ENCODE peak calls at places on chromosomes 11 and 22, in nine cellular contexts. D, Z, Q, O, E, P, G, M and I are unnamed samples.

GRCh38 chr11:7500251-7500650 is 13.5 kb upstream of the PPFIBP2 start:
- DNase-seq in O (no peak), D (no peak), E (no peak), Z (no peak), M (no peak), P (no peak), Q (no peak), G (no peak), I (no peak)

GRCh38 chr22:44931077-44931540 is 78.7 kb downstream of the PHF21B start:
- DNase-seq in M (peak), E (no peak), P (peak), O (no peak), D (no peak), Q (no peak), G (no peak), Z (peak), I (no peak)

GRCh38 chr11:62193954-62194353 is 3.9 kb downstream of the SCGB1D1 start:
- DNase-seq in P (no peak), G (no peak), E (no peak), O (no peak), Q (no peak), Z (no peak), D (no peak), M (no peak), I (no peak)

GRCh38 chr11:23789200-23789853 is 707.5 kb upstream of the LUZP2 start:
- DNase-seq in M (no peak), D (no peak), Q (no peak), E (no peak), G (no peak), P (no peak), Z (no peak), O (no peak), I (no peak)

GRCh38 chr11:77590194-77590591 is 440 bp downstream of the AQP11 start:
- DNase-seq in D (no peak), M (peak), Q (no peak), E (peak), G (peak), O (no peak), Z (peak), P (peak), I (no peak)

GRCh38 chr11:57641426-57641825 is 8.3 kb downstream of the YPEL4 start:
- DNase-seq in D (peak), G (peak), Q (no peak), M (peak), Z (no peak), O (no peak), P (peak), E (no peak), I (peak)

GRCh38 chr11:2089536-2090165 is 49.5 kb downstream of the IGF2 start:
- DNase-seq in M (peak), G (no peak), P (peak), Q (no peak), Z (no peak), D (peak), O (no peak), E (no peak), I (peak)

GRCh38 chr11:68191661-68192579 is 21.2 kb downstream of the KMT5B start:
- DNase-seq in Q (no peak), O (no peak), P (peak), D (no peak), E (no peak), M (no peak), Z (no peak), G (no peak), I (no peak)

GRCh38 chr11:133038850-133039249 is 493.5 kb downstream of the OPCML start:
- DNase-seq in O (no peak), D (no peak), Z (no peak), G (no peak), Q (no peak), P (no peak), E (no peak), M (no peak), I (no peak)

GRCh38 chr11:133834399-133835257 is 10.7 kb downstream of the SPATA19 start:
- DNase-seq in G (no peak), Q (no peak), D (no peak), Z (no peak), M (no peak), O (no peak), E (peak), P (no peak), I (no peak)

GRCh38 chr11:58575377-58576020 is at the start of gene LPXN:
- DNase-seq in O (no peak), G (peak), Z (no peak), E (no peak), Q (peak), M (no peak), P (peak), D (peak), I (no peak)

GRCh38 chr11:112410325-112410724 is 149.7 kb upstream of the PLET1 start:
- DNase-seq in O (no peak), M (no peak), G (no peak), D (no peak), P (no peak), E (no peak), Z (no peak), Q (no peak), I (no peak)

GRCh38 chr11:15885913-15886698 is 470.2 kb downstream of the SOX6 start:
- DNase-seq in D (no peak), Q (no peak), P (no peak), O (no peak), M (no peak), G (no peak), E (no peak), Z (no peak), I (no peak)

GRCh38 chr22:37301144-37301820 is 19.0 kb downstream of the CYTH4 start:
- DNase-seq in Q (no peak), O (no peak), Z (no peak), E (no peak), D (no peak), G (no peak), P (peak), M (peak), I (no peak)
- H3K27ac ChIP-seq in Q (peak), O (peak), Z (no peak), E (no peak), D (no peak), G (no peak), P (no peak), M (no peak), I (peak)

GRCh38 chr11:67118801-67119576 is at the start of gene KDM2A:
- DNase-seq in Z (peak), E (peak), M (peak), Q (peak), G (peak), O (peak), P (peak), D (peak), I (peak)
- TF ChIP-seq CTCF in Z (no peak), E (peak), M (no peak), Q (no peak), G (no peak), O (peak), P (peak), D (no peak), I (no peak)

GRCh38 chr11:34266987-34267386 is 90.8 kb downstream of the ABTB2 start:
- DNase-seq in M (no peak), O (no peak), Z (no peak), G (no peak), D (no peak), E (no peak), Q (no peak), P (no peak), I (no peak)

GRCh38 chr11:34269694-34270245 is 88.0 kb downstream of the ABTB2 start:
- DNase-seq in Z (no peak), D (no peak), O (no peak), Q (no peak), M (no peak), G (no peak), E (no peak), P (no peak), I (no peak)

GRCh38 chr11:34270711-34271110 is 87.1 kb downstream of the ABTB2 start:
- DNase-seq in P (no peak), Q (no peak), M (no peak), G (no peak), D (no peak), O (no peak), E (no peak), Z (no peak), I (no peak)

GRCh38 chr11:34267440-34267839 is 90.4 kb downstream of the ABTB2 start:
- DNase-seq in P (no peak), O (no peak), Q (no peak), E (no peak), G (no peak), M (no peak), D (no peak), Z (no peak), I (no peak)

DNA sequence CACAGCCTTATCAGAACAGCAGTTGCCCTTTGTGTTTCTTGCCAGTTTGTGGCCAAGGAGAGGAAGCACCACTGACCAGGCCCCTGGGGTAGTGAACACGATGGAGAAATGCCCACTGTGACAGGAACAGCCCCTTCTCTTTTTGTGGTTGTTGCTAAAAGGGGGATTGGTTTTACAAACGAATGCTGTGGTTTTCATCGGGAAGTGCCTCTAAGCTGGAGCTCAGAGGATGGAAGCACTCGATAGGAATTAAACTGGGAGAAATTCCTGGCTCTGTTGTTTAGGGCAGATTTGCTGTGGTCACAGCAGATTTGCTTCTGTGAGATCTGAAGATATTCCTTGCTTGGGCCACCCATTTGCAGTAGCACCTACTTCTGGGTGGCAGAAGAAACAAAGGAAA is 88.8 kb downstream of the ABTB2 start:
- DNase-seq in D (no peak), E (no peak), G (no peak), Z (no peak), Q (no peak), P (no peak), O (no peak), M (no peak), I (no peak)
- H3K27ac ChIP-seq in D (no peak), E (no peak), G (no peak), Z (no peak), Q (no peak), P (no peak), O (no peak), M (no peak), I (no peak)

GRCh38 chr11:76379811-76380160 is 1.1 kb downstream of the THAP12 start:
- DNase-seq in E (no peak), M (no peak), Z (no peak), Q (no peak), O (no peak), D (no peak), P (no peak), G (no peak), I (no peak)
- TF ChIP-seq CTCF in E (no peak), M (no peak), Z (no peak), Q (no peak), O (no peak), D (no peak), P (no peak), G (no peak), I (no peak)

GRCh38 chr22:48953830-48954229 is 873.8 kb downstream of the BRD1 start:
- DNase-seq in Z (no peak), O (no peak), M (no peak), D (no peak), E (peak), G (no peak), P (no peak), Q (no peak), I (no peak)

GRCh38 chr22:48950151-48950915 is 877.3 kb downstream of the BRD1 start:
- DNase-seq in Q (no peak), O (no peak), D (no peak), G (no peak), E (peak), M (no peak), Z (no peak), P (no peak), I (no peak)

GRCh38 chr22:48951836-48952235 is 875.8 kb downstream of the BRD1 start:
- DNase-seq in Z (no peak), M (no peak), D (no peak), Q (no peak), O (no peak), G (no peak), P (no peak), E (peak), I (no peak)

GRCh38 chr22:48953103-48953720 is 874.5 kb downstream of the BRD1 start:
- DNase-seq in G (no peak), E (peak), Z (no peak), P (no peak), Q (no peak), D (no peak), M (no peak), O (no peak), I (no peak)

DNA sequence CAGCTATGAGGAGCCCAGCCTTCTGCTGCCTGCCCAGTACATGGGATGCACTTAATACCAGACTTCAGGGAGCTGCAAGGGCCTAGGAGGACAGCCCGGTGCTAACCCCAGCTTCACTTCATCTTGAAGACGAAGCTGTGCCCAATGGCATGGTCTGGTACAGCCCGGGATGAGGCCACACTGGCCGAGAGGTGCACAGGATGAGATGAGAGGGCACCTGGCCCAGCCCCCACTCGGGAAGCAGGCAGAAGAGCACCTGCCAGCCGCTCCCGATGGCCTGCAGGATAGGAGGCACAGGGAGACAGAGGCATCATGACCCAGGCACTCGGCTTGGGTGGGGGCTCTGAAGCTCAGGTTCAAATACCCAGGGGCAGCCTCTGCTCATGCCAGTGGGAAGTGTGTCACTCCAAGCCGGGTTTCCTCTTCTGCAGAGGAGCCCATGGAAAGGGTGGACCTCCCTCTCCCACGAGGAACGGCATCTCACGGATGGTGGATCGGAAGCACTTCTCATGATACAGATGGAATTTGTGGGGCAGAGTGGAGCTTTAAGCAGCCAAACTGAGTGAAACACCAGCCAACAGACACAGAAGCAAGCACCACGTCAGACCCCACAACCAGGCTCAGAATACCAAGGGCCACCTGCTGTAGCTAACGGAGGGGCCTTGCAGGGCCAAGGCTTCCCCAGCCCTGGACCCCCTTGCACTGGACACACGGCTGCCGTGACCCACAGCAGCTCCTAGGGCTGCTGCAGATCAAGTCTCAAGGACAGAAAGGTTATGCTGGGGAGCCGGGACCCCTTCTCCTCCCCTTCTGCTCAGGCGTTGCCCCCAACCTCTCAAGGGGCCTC is 875.2 kb downstream of the BRD1 start:
- DNase-seq in Q (no peak), G (no peak), Z (no peak), M (no peak), D (no peak), P (no peak), O (no peak), E (peak), I (no peak)
- H3K27ac ChIP-seq in Q (no peak), G (no peak), Z (no peak), M (no peak), D (no peak), P (no peak), O (no peak), E (no peak), I (no peak)